ENCODE peak calls at places on chromosomes 6 and 20, in ten cellular contexts. Q is stimulated activated CD4-positive, alpha-beta T cell treated with anti-CD3 and anti-CD28 coated beads, Interleukin-2, amount 100 ng/mL, for 24 hours; F is GM12865; D is RKO; G is T-helper 17 cell; R is naive thymus-derived CD8-positive, alpha-beta T cell; X is NCI-H187 treated with DMSO at 0.1 percent for 48 hours; U is stimulated activated CD8-positive, alpha-beta memory T cell treated with anti-CD3 and anti-CD28 coated beads, Interleukin-12 subunit alpha, Interleukin-12 subunit beta, amount 100 ng/mL, for 1 hour; C is amniotic epithelial cell; Y is neural progenitor cell. J is an unnamed sample.

GRCh38 chr20:16004108-16004854 is 569.0 kb downstream of the KIF16B start:
- DNase-seq in C (peak; percentile 12), D (no peak), R (no peak), Y (peak; percentile 37), X (no peak), U (no peak), Q (no peak), G (no peak), F (no peak), J (no peak)

GRCh38 chr6:161918154-161918553 is 644.3 kb upstream of the AGPAT4 start:
- DNase-seq in C (no peak), Q (no peak), D (peak; percentile 38), F (no peak), G (no peak), Y (no peak), X (no peak), U (no peak), R (no peak), J (no peak)

GRCh38 chr20:34880095-34880680 is 3.8 kb downstream of the ACSS2 start:
- DNase-seq in D (no peak), R (no peak), U (no peak), C (no peak), Q (no peak), G (no peak), X (no peak), Y (no peak), F (no peak), J (no peak)

GRCh38 chr20:52402514-52402913 is 210.9 kb upstream of the ZFP64 start:
- DNase-seq in U (no peak), Y (no peak), G (no peak), X (no peak), F (no peak), D (no peak), R (no peak), C (no peak), Q (no peak), J (no peak)

GRCh38 chr6:29763491-29764289 is 40.5 kb downstream of the HLA-F start:
- DNase-seq in C (peak; percentile 42), G (no peak), Q (no peak), U (no peak), F (peak; percentile 33), R (no peak), D (peak; percentile 56), X (no peak), Y (no peak), J (no peak)

GRCh38 chr6:21384211-21384610 is 209.3 kb upstream of the SOX4 start:
- DNase-seq in F (no peak), D (no peak), X (no peak), C (peak; percentile 84), G (no peak), U (no peak), Y (no peak), R (no peak), Q (no peak), J (no peak)

GRCh38 chr20:63769891-63770474 is 30.4 kb downstream of the SLC2A4RG start:
- DNase-seq in R (no peak), Y (no peak), U (no peak), X (no peak), Q (no peak), D (no peak), F (no peak), G (no peak), C (no peak), J (no peak)

GRCh38 chr6:33419580-33420492 is at the start of gene SYNGAP1:
- DNase-seq in D (no peak), R (no peak), Y (peak; percentile 78), C (peak; percentile 79), X (no peak), Q (peak; percentile 64), U (no peak), F (no peak), G (no peak), J (no peak)

GRCh38 chr6:125858427-125859320 is 67.9 kb downstream of the NCOA7 start:
- DNase-seq in R (no peak), U (no peak), D (no peak), C (peak; percentile 70), Y (peak; percentile 83), X (no peak), Q (peak; percentile 23), G (no peak), F (peak; percentile 79), J (no peak)

GRCh38 chr6:101577091-101577490 is 183.6 kb downstream of the GRIK2 start:
- DNase-seq in X (no peak), C (no peak), G (no peak), R (no peak), F (no peak), D (no peak), Y (no peak), Q (no peak), U (no peak), J (no peak)

GRCh38 chr20:1473244-1473635 is 6.6 kb upstream of the NSFL1C start:
- DNase-seq in G (no peak), Y (no peak), D (no peak), U (no peak), C (no peak), R (no peak), X (no peak), F (no peak), Q (no peak), J (no peak)

GRCh38 chr20:57443349-57443748 is 52.2 kb downstream of the RBM38 start:
- DNase-seq in C (no peak), Q (no peak), R (no peak), F (no peak), X (no peak), Y (no peak), U (no peak), D (no peak), G (no peak), J (no peak)

J was measured in effector memory CD8-positive, alpha-beta T cell.